ENCODE peak calls at places on chromosomes 16 and 17, in nine cellular contexts. P, D, Q, H, I, B, X, J and O are unnamed samples.

GRCh38 chr16:88985521-88985920 is 8.5 kb upstream of the CBFA2T3 start:
- DNase-seq in P (no peak), D (no peak), Q (no peak), H (no peak), I (no peak), B (no peak), X (no peak), J (no peak), O (no peak)

GRCh38 chr17:17847726-17848125 is 10.9 kb upstream of the SREBF1 start:
- DNase-seq in P (no peak), D (no peak), Q (no peak), H (no peak), I (no peak), B (no peak), X (no peak), J (no peak), O (no peak)

GRCh38 chr17:50201226-50201854 is at the start of gene COL1A1:
- DNase-seq in P (no peak), D (no peak), Q (no peak), H (peak), I (peak), B (no peak), X (peak), J (peak), O (no peak)

GRCh38 chr16:89562027-89562599 is 1.6 kb downstream of the RPL13 start:
- DNase-seq in P (no peak), D (no peak), Q (no peak), H (no peak), I (peak), B (no peak), X (no peak), J (no peak), O (no peak)

GRCh38 chr17:53017227-53017626 is 805.5 kb upstream of the KIF2B start:
- DNase-seq in P (no peak), D (no peak), Q (no peak), H (no peak), I (no peak), B (no peak), X (no peak), J (no peak), O (no peak)

GRCh38 chr16:50709980-50710379 is 16.6 kb downstream of the NOD2 start:
- DNase-seq in P (no peak), D (no peak), Q (no peak), H (no peak), I (no peak), B (no peak), X (no peak), J (no peak), O (no peak)

GRCh38 chr17:28717578-28718316 is at the start of gene RAB34:
- DNase-seq in P (peak), D (no peak), Q (no peak), H (no peak), I (peak), B (peak), X (peak), J (peak), O (no peak)

GRCh38 chr17:67221062-67221998 is 23.7 kb downstream of the HELZ start:
- DNase-seq in P (no peak), D (no peak), Q (no peak), H (no peak), I (no peak), B (peak), X (peak), J (peak), O (peak)

GRCh38 chr17:80813318-80813717 is 178.3 kb upstream of the CHMP6 start:
- DNase-seq in P (no peak), D (no peak), Q (no peak), H (no peak), I (no peak), B (no peak), X (no peak), J (no peak), O (no peak)

GRCh38 chr17:55674107-55674506 is 48.6 kb downstream of the TMEM100 start:
- DNase-seq in P (no peak), D (no peak), Q (no peak), H (no peak), I (no peak), B (no peak), X (no peak), J (peak), O (no peak)

GRCh38 chr17:67386965-67387551 is 10.0 kb downstream of the PITPNC1 start:
- DNase-seq in P (peak), D (no peak), Q (no peak), H (no peak), I (peak), B (peak), X (no peak), J (peak), O (peak)

GRCh38 chr16:3113765-3114479 is 1.5 kb downstream of the ZNF205 start:
- DNase-seq in P (no peak), D (no peak), Q (no peak), H (no peak), I (no peak), B (no peak), X (no peak), J (peak), O (no peak)

GRCh38 chr17:28734712-28735241 is 6.2 kb downstream of the NEK8 start:
- DNase-seq in P (no peak), D (no peak), Q (no peak), H (no peak), I (no peak), B (no peak), X (no peak), J (no peak), O (no peak)